ENCODE peak calls at places on chromosome X, in five cellular contexts. Z, H, S, Q and J are unnamed samples.

GRCh38 chrX:81542255-81542654 is 340.4 kb downstream of the SH3BGRL start:
- DNase-seq in Z (no peak), H (no peak), S (no peak), Q (no peak), J (no peak)

GRCh38 chrX:135596495-135596894 is 76.0 kb downstream of the INTS6L start:
- DNase-seq in Z (peak; percentile 46), H (peak; percentile 38), S (no peak), Q (no peak), J (no peak)

GRCh38 chrX:74540635-74541249 is 73.7 kb downstream of the RLIM start:
- DNase-seq in Z (no peak), H (no peak), S (no peak), Q (no peak), J (no peak)

GRCh38 chrX:108312938-108313337 is 125.3 kb downstream of the COL4A6 start:
- DNase-seq in Z (no peak), H (peak; percentile 55), S (peak; percentile 54), Q (peak; percentile 49), J (no peak)

GRCh38 chrX:8849462-8849861 is 48.3 kb upstream of the FAM9A start:
- DNase-seq in Z (no peak), H (no peak), S (no peak), Q (no peak), J (no peak)

GRCh38 chrX:115177941-115178340 is 11.3 kb upstream of the RBMXL3 start:
- DNase-seq in Z (no peak), H (no peak), S (no peak), Q (no peak), J (no peak)

GRCh38 chrX:107551546-107551945 is 76.8 kb upstream of the PRPS1 start:
- DNase-seq in Z (no peak), H (no peak), S (no peak), Q (no peak), J (no peak)

GRCh38 chrX:41258871-41259270 is 75.1 kb upstream of the DDX3X start:
- DNase-seq in Z (no peak), H (no peak), S (no peak), Q (no peak), J (no peak)

GRCh38 chrX:1390621-1391369 is 1.1 kb downstream of the SLC25A6 start:
- DNase-seq in Z (peak; percentile 13), H (no peak), S (peak; percentile 43), Q (peak; percentile 63), J (no peak)

GRCh38 chrX:115957862-115958490 is 212.6 kb upstream of the AGTR2 start:
- DNase-seq in Z (no peak), H (no peak), S (no peak), Q (no peak), J (no peak)

GRCh38 chrX:74349387-74349786 is 45.4 kb downstream of the ZCCHC13 start:
- DNase-seq in Z (no peak), H (peak; percentile 6), S (no peak), Q (no peak), J (no peak)

DNA sequence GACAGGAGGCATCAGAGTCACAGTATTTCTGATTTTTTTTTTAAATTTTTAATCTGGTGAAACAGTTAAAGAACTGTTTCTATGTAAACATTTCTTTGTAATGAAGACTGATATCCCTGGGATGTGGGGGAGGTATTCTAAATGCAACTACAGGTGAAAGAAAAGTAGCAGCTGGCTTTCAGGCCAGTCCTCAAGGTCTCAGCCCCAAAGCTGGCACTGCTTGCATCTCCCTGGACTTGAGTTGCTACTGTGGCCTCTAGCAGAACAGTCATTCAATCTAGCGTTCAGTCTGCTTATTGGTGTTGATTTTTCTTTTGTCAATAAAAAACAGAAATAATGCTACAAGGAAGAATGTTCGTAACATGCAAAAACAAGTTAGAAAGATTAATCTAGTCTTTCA is 4.9 kb downstream of the MBNL3 start:
- DNase-seq in Z (no peak), H (no peak), S (no peak), Q (no peak), J (no peak)
- H3K4me1 ChIP-seq in Z (no peaks in the 10 kb centered on the region), H (peaks cover 4% of the 10 kb centered on the region), S (no peaks in the 10 kb centered on the region), Q (peaks cover 14% of the 10 kb centered on the region), J (peaks cover 3% of the 10 kb centered on the region)

DNA sequence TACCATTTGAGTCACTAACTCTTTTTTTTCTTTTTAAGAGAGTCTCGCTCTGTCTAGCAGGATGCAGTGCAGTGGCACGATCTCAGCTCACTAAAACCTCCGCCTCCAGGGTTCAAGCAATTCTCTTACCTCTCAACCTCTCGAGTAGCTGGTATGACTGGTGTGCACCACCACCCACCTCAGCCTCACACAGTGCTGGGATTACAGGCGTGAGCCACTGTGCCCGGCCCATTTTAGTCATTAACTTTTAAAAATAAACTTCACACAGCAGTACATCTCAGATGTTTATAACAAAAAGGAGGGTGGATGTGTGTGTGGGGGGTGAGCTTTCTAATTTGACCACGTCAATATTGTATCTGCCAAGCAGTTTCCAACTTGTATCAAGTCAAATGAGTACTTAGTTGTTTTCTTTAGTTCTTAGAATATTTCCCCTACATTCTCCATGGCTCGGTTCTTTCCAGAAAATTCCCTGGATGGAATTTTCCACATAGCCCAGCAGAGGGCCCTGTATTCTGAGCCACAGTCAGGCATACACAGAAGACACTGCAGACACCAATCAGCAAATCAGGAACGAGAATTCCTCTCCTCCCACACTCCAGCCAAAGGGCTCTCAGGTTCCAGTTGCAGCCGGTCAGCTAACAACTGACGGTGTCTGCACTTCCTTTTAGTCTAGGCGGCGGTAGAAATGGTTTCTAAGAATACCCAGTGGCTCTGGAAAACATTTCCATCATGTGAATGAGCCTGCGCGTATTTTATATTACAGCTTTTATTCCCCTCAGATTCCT is 20.1 kb upstream of the ARAF start:
- DNase-seq in Z (peak; percentile 77), H (peak; percentile 78), S (peak; percentile 67), Q (peak; percentile 78), J (peak; percentile 65)
- TF ChIP-seq POLR2AphosphoS5 in Z (peak; percentile 37), H (peak; percentile 69), S (peak; percentile 39), Q (no peak), J (no peak)

GRCh38 chrX:103215768-103216085 is 819 bp downstream of the BEX4 start:
- DNase-seq in Z (no peak), H (no peak), S (no peak), Q (no peak), J (no peak)
- H3K4me3 ChIP-seq in Z (peak overlapping the region; percentile 68), H (no peak overlapping the region), S (peak overlapping the region; percentile 63), Q (peak overlapping the region; percentile 73), J (peak overlapping the region; percentile 50)

GRCh38 chrX:19751068-19751467 is 136.3 kb downstream of the SH3KBP1 start:
- DNase-seq in Z (no peak), H (no peak), S (no peak), Q (no peak), J (no peak)

GRCh38 chrX:19746919-19747671 is 140.3 kb downstream of the SH3KBP1 start:
- DNase-seq in Z (no peak), H (no peak), S (no peak), Q (no peak), J (no peak)

GRCh38 chrX:19750028-19750786 is 137.2 kb downstream of the SH3KBP1 start:
- DNase-seq in Z (no peak), H (no peak), S (no peak), Q (no peak), J (no peak)

GRCh38 chrX:19748898-19749680 is 138.3 kb downstream of the SH3KBP1 start:
- DNase-seq in Z (no peak), H (no peak), S (no peak), Q (no peak), J (no peak)

DNA sequence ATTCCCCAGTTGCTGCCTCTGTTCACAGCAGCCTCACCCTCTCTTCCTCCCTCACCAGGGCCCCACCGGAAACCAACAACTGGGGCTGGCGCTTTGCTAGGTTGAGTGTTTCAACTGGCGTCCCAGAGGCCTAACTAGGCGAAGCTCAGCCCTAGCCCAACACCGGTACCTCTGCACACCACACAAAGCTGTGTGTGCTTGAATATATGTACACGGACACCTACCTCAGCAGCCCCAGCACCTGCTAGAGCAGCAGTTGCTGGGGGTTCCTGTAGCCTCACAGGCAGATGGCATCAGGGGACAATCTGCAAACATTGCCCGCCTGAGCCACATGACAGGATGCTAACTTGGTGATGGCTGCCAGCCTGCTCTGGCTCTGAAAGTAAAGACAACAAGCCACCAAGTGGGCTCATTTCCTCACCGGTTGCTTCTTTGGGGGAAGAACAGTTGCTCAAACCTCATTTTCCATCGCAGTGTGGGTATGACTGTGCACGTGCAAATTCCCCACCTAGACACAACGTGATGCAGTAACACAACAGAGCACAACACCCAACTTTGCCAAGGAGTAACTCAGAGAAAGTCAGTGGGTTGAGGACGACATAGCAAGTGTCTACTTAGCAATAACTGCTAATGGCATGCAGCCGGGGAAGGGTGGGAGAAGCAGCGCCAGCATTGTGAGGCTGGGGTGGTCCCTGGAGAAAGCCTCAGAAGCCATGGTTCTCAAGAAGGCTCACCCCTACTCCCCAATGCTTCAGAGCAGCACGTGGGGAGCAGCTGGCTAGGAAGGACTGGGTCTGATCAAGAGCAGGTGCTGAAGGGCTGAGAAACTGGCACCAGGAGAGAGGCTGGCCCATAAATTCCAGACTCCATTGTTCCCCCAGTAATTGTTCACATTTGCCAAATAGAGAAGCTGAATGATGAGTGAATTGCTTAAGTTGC is 139.5 kb downstream of the SH3KBP1 start:
- DNase-seq in Z (peak; percentile 48), H (no peak), S (no peak), Q (no peak), J (no peak)
- H3K4me1 ChIP-seq in Z (no peaks in the 10 kb centered on the region), H (no peaks in the 10 kb centered on the region), S (no peaks in the 10 kb centered on the region), Q (no peaks in the 10 kb centered on the region), J (no peaks in the 10 kb centered on the region)

DNA sequence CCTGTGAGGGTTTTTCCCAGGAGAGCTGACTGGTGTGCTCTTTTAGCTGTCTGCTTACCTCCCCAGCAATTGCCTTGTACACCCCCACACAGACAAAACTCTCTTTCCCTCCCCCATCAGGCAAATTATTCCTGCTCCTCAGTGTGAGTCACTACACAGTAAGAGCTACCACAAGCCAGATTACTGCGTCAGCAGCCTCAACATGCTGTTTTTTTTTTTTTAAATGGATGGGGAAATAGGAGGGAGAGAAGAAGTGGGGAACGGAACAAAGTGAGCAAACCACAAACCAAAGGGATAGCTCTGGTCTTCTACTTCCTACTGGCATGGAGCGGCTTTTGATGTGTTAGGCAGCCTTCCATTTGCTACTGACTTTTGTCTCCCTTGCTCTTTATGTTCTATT is 107.5 kb upstream of the ACSL4 start:
- DNase-seq in Z (peak; percentile 18), H (peak; percentile 21), S (no peak), Q (no peak), J (no peak)
- TF ChIP-seq POLR2AphosphoS5 in Z (no peak), H (no peak), S (no peak), Q (no peak), J (no peak)

GRCh38 chrX:48683411-48683982 is at the start of gene WAS:
- DNase-seq in Z (peak; percentile 15), H (no peak), S (no peak), Q (no peak), J (no peak)
- H3K4me3 ChIP-seq in Z (peak within 1 kb of the TSS; percentile 12), H (no peak within 1 kb of the TSS), S (peak within 1 kb of the TSS; percentile 23), Q (peak within 1 kb of the TSS; percentile 30), J (no peak within 1 kb of the TSS)

GRCh38 chrX:119654112-119654531 is 38.8 kb downstream of the SEPTIN6 start:
- DNase-seq in Z (no peak), H (no peak), S (no peak), Q (no peak), J (no peak)
- H3K4me1 ChIP-seq in Z (no peaks in the 10 kb centered on the region), H (peaks cover 17% of the 10 kb centered on the region), S (no peaks in the 10 kb centered on the region), Q (peaks cover 7% of the 10 kb centered on the region), J (no peaks in the 10 kb centered on the region)